ENCODE peak calls at places on chromosomes 12 and 14, in eight cellular contexts. One of them, this sample, is unnamed.

GRCh38 chr14:97277711-97278110 is 480.5 kb downstream of the VRK1 start:
- DNase-seq in ovary: no peak
- DNase-seq in uterus: no peak
- DNase-seq in K562: no peak
- DNase-seq in HFF-Myc: no peak
- DNase-seq in hepatocyte: no peak
- DNase-seq in lower leg skin: no peak
- DNase-seq in HCT116: no peak
- DNase-seq in this sample: no peak

GRCh38 chr14:93970589-93970966 is 5.8 kb downstream of the ASB2 start:
- DNase-seq in ovary: no peak
- DNase-seq in uterus: no peak
- DNase-seq in K562: no peak
- DNase-seq in HFF-Myc: no peak
- DNase-seq in hepatocyte: no peak
- DNase-seq in lower leg skin: no peak
- DNase-seq in HCT116: peak; percentile 33
- DNase-seq in this sample: no peak

GRCh38 chr14:23094666-23095195 is at the start of gene ACIN1:
- DNase-seq in ovary: peak; percentile 81
- DNase-seq in uterus: no peak
- DNase-seq in K562: peak; percentile 81
- DNase-seq in HFF-Myc: peak; percentile 68
- DNase-seq in hepatocyte: peak; percentile 91
- DNase-seq in lower leg skin: peak; percentile 76
- DNase-seq in HCT116: peak; percentile 74
- DNase-seq in this sample: no peak

GRCh38 chr14:53509845-53510244 is 356.7 kb upstream of the DDHD1 start:
- DNase-seq in ovary: no peak
- DNase-seq in uterus: peak; percentile 67
- DNase-seq in K562: no peak
- DNase-seq in HFF-Myc: peak; percentile 96
- DNase-seq in hepatocyte: peak; percentile 74
- DNase-seq in lower leg skin: peak; percentile 77
- DNase-seq in HCT116: no peak
- DNase-seq in this sample: no peak

GRCh38 chr12:108772247-108772646 is 40.9 kb upstream of the CORO1C start:
- DNase-seq in ovary: no peak
- DNase-seq in uterus: no peak
- DNase-seq in K562: peak; percentile 49
- DNase-seq in HFF-Myc: no peak
- DNase-seq in hepatocyte: no peak
- DNase-seq in lower leg skin: no peak
- DNase-seq in HCT116: no peak
- DNase-seq in this sample: no peak

GRCh38 chr12:52526511-52526951 is 6.3 kb upstream of the KRT5 start:
- DNase-seq in ovary: no peak
- DNase-seq in uterus: no peak
- DNase-seq in K562: no peak
- DNase-seq in HFF-Myc: no peak
- DNase-seq in hepatocyte: no peak
- DNase-seq in lower leg skin: no peak
- DNase-seq in HCT116: no peak
- DNase-seq in this sample: no peak

GRCh38 chr12:55874465-55874864 is 31.7 kb upstream of the MMP19 start:
- DNase-seq in ovary: no peak
- DNase-seq in uterus: no peak
- DNase-seq in K562: no peak
- DNase-seq in HFF-Myc: no peak
- DNase-seq in hepatocyte: no peak
- DNase-seq in lower leg skin: no peak
- DNase-seq in HCT116: no peak
- DNase-seq in this sample: no peak

GRCh38 chr14:21106191-21106505 is 5.3 kb downstream of the TMEM253 start:
- DNase-seq in ovary: no peak
- DNase-seq in uterus: no peak
- DNase-seq in K562: no peak
- DNase-seq in HFF-Myc: no peak
- DNase-seq in hepatocyte: no peak
- DNase-seq in lower leg skin: no peak
- DNase-seq in HCT116: no peak
- DNase-seq in this sample: peak; percentile 15

GRCh38 chr12:52011602-52012214 is 5.0 kb downstream of the TAMALIN start:
- DNase-seq in ovary: no peak
- DNase-seq in uterus: no peak
- DNase-seq in K562: no peak
- DNase-seq in HFF-Myc: no peak
- DNase-seq in hepatocyte: no peak
- DNase-seq in lower leg skin: no peak
- DNase-seq in HCT116: no peak
- DNase-seq in this sample: no peak

GRCh38 chr12:80033457-80033856 is 65.9 kb upstream of the OTOGL start:
- DNase-seq in ovary: no peak
- DNase-seq in uterus: no peak
- DNase-seq in K562: no peak
- DNase-seq in HFF-Myc: no peak
- DNase-seq in hepatocyte: no peak
- DNase-seq in lower leg skin: no peak
- DNase-seq in HCT116: no peak
- DNase-seq in this sample: no peak

GRCh38 chr14:97459180-97459579 is 662.0 kb downstream of the VRK1 start:
- DNase-seq in ovary: no peak
- DNase-seq in uterus: no peak
- DNase-seq in K562: no peak
- DNase-seq in HFF-Myc: no peak
- DNase-seq in hepatocyte: no peak
- DNase-seq in lower leg skin: no peak
- DNase-seq in HCT116: no peak
- DNase-seq in this sample: no peak

GRCh38 chr12:52358575-52359350 is 8.5 kb downstream of the KRT85 start:
- DNase-seq in ovary: no peak
- DNase-seq in uterus: no peak
- DNase-seq in K562: no peak
- DNase-seq in HFF-Myc: no peak
- DNase-seq in hepatocyte: no peak
- DNase-seq in lower leg skin: no peak
- DNase-seq in HCT116: no peak
- DNase-seq in this sample: no peak

GRCh38 chr12:116199160-116199559 is 78.3 kb downstream of the MED13L start:
- DNase-seq in ovary: no peak
- DNase-seq in uterus: no peak
- DNase-seq in K562: no peak
- DNase-seq in HFF-Myc: no peak
- DNase-seq in hepatocyte: no peak
- DNase-seq in lower leg skin: no peak
- DNase-seq in HCT116: no peak
- DNase-seq in this sample: no peak

GRCh38 chr14:56862843-56863242 is 52.6 kb upstream of the OTX2 start:
- DNase-seq in ovary: no peak
- DNase-seq in uterus: no peak
- DNase-seq in K562: no peak
- DNase-seq in HFF-Myc: no peak
- DNase-seq in hepatocyte: no peak
- DNase-seq in lower leg skin: no peak
- DNase-seq in HCT116: no peak
- DNase-seq in this sample: no peak

GRCh38 chr12:13566286-13566685 is 369.8 kb downstream of the EMP1 start:
- DNase-seq in ovary: no peak
- DNase-seq in uterus: no peak
- DNase-seq in K562: no peak
- DNase-seq in HFF-Myc: no peak
- DNase-seq in hepatocyte: no peak
- DNase-seq in lower leg skin: no peak
- DNase-seq in HCT116: no peak
- DNase-seq in this sample: no peak

GRCh38 chr14:36091096-36091495 is 85.4 kb downstream of the PTCSC3 start:
- DNase-seq in ovary: no peak
- DNase-seq in uterus: no peak
- DNase-seq in K562: no peak
- DNase-seq in HFF-Myc: peak; percentile 92
- DNase-seq in hepatocyte: peak; percentile 82
- DNase-seq in lower leg skin: no peak
- DNase-seq in HCT116: peak; percentile 19
- DNase-seq in this sample: peak; percentile 55

GRCh38 chr12:28222959-28223662 is 32.9 kb downstream of the CCDC91 start:
- DNase-seq in ovary: no peak
- DNase-seq in uterus: no peak
- DNase-seq in K562: no peak
- DNase-seq in HFF-Myc: no peak
- DNase-seq in hepatocyte: peak; percentile 19
- DNase-seq in lower leg skin: no peak
- DNase-seq in HCT116: no peak
- DNase-seq in this sample: no peak

GRCh38 chr14:66076166-66076565 is 410.0 kb upstream of the CCDC196 start:
- DNase-seq in ovary: no peak
- DNase-seq in uterus: no peak
- DNase-seq in K562: no peak
- DNase-seq in HFF-Myc: no peak
- DNase-seq in hepatocyte: no peak
- DNase-seq in lower leg skin: no peak
- DNase-seq in HCT116: no peak
- DNase-seq in this sample: no peak

GRCh38 chr14:99325016-99325415 is 53.0 kb upstream of the BCL11B start:
- DNase-seq in ovary: no peak
- DNase-seq in uterus: no peak
- DNase-seq in K562: no peak
- DNase-seq in HFF-Myc: no peak
- DNase-seq in hepatocyte: no peak
- DNase-seq in lower leg skin: no peak
- DNase-seq in HCT116: no peak
- DNase-seq in this sample: no peak

GRCh38 chr14:93286212-93286890 is 46.5 kb downstream of the BTBD7 start:
- DNase-seq in ovary: no peak
- DNase-seq in uterus: no peak
- DNase-seq in K562: no peak
- DNase-seq in HFF-Myc: no peak
- DNase-seq in hepatocyte: no peak
- DNase-seq in lower leg skin: no peak
- DNase-seq in HCT116: no peak
- DNase-seq in this sample: no peak

GRCh38 chr12:98939350-98939749 is 294.3 kb downstream of the APAF1 start:
- DNase-seq in ovary: no peak
- DNase-seq in uterus: no peak
- DNase-seq in K562: no peak
- DNase-seq in HFF-Myc: peak; percentile 2
- DNase-seq in hepatocyte: peak; percentile 40
- DNase-seq in lower leg skin: no peak
- DNase-seq in HCT116: peak; percentile 22
- DNase-seq in this sample: no peak
- TF ChIP-seq CTCF in ovary: no peak
- TF ChIP-seq CTCF in uterus: no peak
- TF ChIP-seq CTCF in K562: peak; percentile 44
- TF ChIP-seq CTCF in HFF-Myc: peak; percentile 36
- TF ChIP-seq CTCF in hepatocyte: peak; percentile 50
- TF ChIP-seq CTCF in lower leg skin: no peak
- TF ChIP-seq CTCF in HCT116: peak; percentile 48
- TF ChIP-seq CTCF in this sample: peak; percentile 46

GRCh38 chr14:47207636-47208035 is 467.8 kb downstream of the MDGA2 start:
- DNase-seq in ovary: no peak
- DNase-seq in uterus: no peak
- DNase-seq in K562: no peak
- DNase-seq in HFF-Myc: no peak
- DNase-seq in hepatocyte: no peak
- DNase-seq in lower leg skin: no peak
- DNase-seq in HCT116: no peak
- DNase-seq in this sample: no peak
- TF ChIP-seq CTCF in ovary: no peak
- TF ChIP-seq CTCF in uterus: no peak
- TF ChIP-seq CTCF in K562: no peak
- TF ChIP-seq CTCF in HFF-Myc: no peak
- TF ChIP-seq CTCF in hepatocyte: peak; percentile 10
- TF ChIP-seq CTCF in lower leg skin: no peak
- TF ChIP-seq CTCF in HCT116: no peak
- TF ChIP-seq CTCF in this sample: peak; percentile 32

DNA sequence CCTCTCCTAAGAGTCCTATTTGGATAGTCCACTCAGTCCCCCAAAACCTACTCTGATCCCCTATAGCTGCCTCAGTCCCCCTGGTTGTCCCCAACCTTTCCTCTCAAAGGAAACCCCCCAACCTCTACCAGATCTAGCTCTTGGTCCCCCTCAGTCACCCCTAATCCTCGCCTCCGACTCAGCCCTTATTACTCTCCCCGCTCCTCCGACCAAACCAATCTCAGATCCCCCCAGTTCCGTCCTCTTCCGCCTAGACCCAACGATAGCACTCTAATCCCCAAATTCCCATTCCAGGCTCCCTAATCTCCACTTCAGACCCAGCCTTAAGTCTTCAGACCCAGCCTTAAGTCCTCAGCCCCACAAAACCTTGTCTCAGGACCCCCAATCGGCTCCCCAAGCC is 634 bp downstream of the VPS37B start:
- DNase-seq in ovary: no peak
- DNase-seq in uterus: no peak
- DNase-seq in K562: no peak
- DNase-seq in HFF-Myc: no peak
- DNase-seq in hepatocyte: no peak
- DNase-seq in lower leg skin: no peak
- DNase-seq in HCT116: no peak
- DNase-seq in this sample: no peak
- TF ChIP-seq CTCF in ovary: no peak
- TF ChIP-seq CTCF in uterus: no peak
- TF ChIP-seq CTCF in K562: no peak
- TF ChIP-seq CTCF in HFF-Myc: no peak
- TF ChIP-seq CTCF in hepatocyte: no peak
- TF ChIP-seq CTCF in lower leg skin: no peak
- TF ChIP-seq CTCF in HCT116: no peak
- TF ChIP-seq CTCF in this sample: no peak

DNA sequence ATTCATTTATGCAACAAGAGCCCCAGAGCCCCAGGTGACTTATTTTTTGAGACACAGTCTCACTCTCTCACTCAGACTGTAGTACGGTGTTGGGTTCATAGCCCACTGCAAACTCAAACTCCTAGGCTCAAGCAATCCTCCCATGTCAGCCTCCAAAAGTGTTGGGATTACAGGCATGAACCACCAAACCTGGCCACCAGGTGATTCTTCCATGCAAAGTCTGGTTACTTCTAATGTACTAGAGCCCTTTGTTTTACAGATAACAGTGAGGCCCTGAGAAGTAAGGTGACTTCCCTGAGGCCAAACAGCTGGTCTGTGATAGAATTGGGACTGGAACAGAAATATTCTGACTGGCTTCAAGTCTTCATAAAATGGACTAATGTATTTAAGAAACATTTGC is 10.0 kb upstream of the KCNK10 start:
- DNase-seq in ovary: no peak
- DNase-seq in uterus: no peak
- DNase-seq in K562: no peak
- DNase-seq in HFF-Myc: no peak
- DNase-seq in hepatocyte: no peak
- DNase-seq in lower leg skin: no peak
- DNase-seq in HCT116: no peak
- DNase-seq in this sample: no peak
- TF ChIP-seq CTCF in ovary: no peak
- TF ChIP-seq CTCF in uterus: no peak
- TF ChIP-seq CTCF in K562: no peak
- TF ChIP-seq CTCF in HFF-Myc: no peak
- TF ChIP-seq CTCF in hepatocyte: no peak
- TF ChIP-seq CTCF in lower leg skin: no peak
- TF ChIP-seq CTCF in HCT116: no peak
- TF ChIP-seq CTCF in this sample: no peak